ENCODE peak calls at places on chromosomes 12 and 14, in ten cellular contexts. H is head of caudate nucleus; B is stomach; W is NCI-H1092 treated with DMSO at 0.1 percent for 48 hours; G is stimulated activated naive CD8-positive, alpha-beta T cell treated with anti-CD3 and anti-CD28 coated beads, Interleukin-15, Interleukin-2, amounts not matched to agents 100 U/mL and 50 U/mL, for 24 hours; O is HEK293T; J is iPS DF 19.7; I is activated naive CD8-positive, alpha-beta T cell treated with anti-CD3 and anti-CD28 coated beads, Interleukin-2, amount 10 ng/mL, durations not matched to agents 7 days and 5 days; Z is cerebellum; E is EH. M is an unnamed sample.

GRCh38 chr14:31229638-31230229 is 22.1 kb upstream of the HECTD1 start:
- DNase-seq in H (peak), B (peak), W (no peak), G (no peak), O (peak), J (no peak), I (no peak), Z (no peak), E (peak), M (peak)

GRCh38 chr12:32477714-32478113 is 78.4 kb downstream of the FGD4 start:
- DNase-seq in H (no peak), B (no peak), W (no peak), G (no peak), O (no peak), J (no peak), I (no peak), Z (no peak), E (peak), M (no peak)

GRCh38 chr12:65597527-65597926 is 226.8 kb upstream of the HMGA2 start:
- DNase-seq in H (no peak), B (no peak), W (no peak), G (no peak), O (no peak), J (no peak), I (no peak), Z (no peak), E (peak), M (no peak)

GRCh38 chr14:31937730-31938346 is 139.3 kb upstream of the ARHGAP5 start:
- DNase-seq in H (peak), B (peak), W (no peak), G (peak), O (no peak), J (no peak), I (peak), Z (no peak), E (peak), M (peak)

GRCh38 chr14:50792058-50792477 is 38.9 kb downstream of the NIN start:
- DNase-seq in H (no peak), B (no peak), W (no peak), G (no peak), O (no peak), J (no peak), I (peak), Z (no peak), E (no peak), M (no peak)

GRCh38 chr12:121926874-121927706 is 8.7 kb downstream of the CFAP251 start:
- DNase-seq in H (no peak), B (no peak), W (no peak), G (no peak), O (no peak), J (no peak), I (no peak), Z (no peak), E (no peak), M (no peak)

GRCh38 chr14:74585406-74586335 is 26.4 kb downstream of the LTBP2 start:
- DNase-seq in H (no peak), B (no peak), W (no peak), G (no peak), O (no peak), J (no peak), I (no peak), Z (no peak), E (no peak), M (no peak)

GRCh38 chr12:121697093-121697698 is 15.4 kb upstream of the TMEM120B start:
- DNase-seq in H (no peak), B (no peak), W (peak), G (no peak), O (peak), J (no peak), I (no peak), Z (peak), E (peak), M (peak)

GRCh38 chr12:86712425-86712843 is 456.2 kb upstream of the MGAT4C start:
- DNase-seq in H (no peak), B (no peak), W (no peak), G (no peak), O (peak), J (no peak), I (no peak), Z (no peak), E (peak), M (no peak)

GRCh38 chr12:55906056-55906455 is 21.6 kb downstream of the PYM1 start:
- DNase-seq in H (no peak), B (no peak), W (no peak), G (no peak), O (no peak), J (no peak), I (no peak), Z (no peak), E (peak), M (no peak)

GRCh38 chr14:28294834-28295440 is 471.6 kb upstream of the FOXG1 start:
- DNase-seq in H (no peak), B (no peak), W (no peak), G (no peak), O (peak), J (no peak), I (no peak), Z (no peak), E (no peak), M (no peak)

M was measured in colonic mucosa.